ENCODE peak calls at places on chromosomes 3 and 15, in six cellular contexts. M, P, N, H, E and V are unnamed samples.

GRCh38 chr3:51311055-51311454 is 74.0 kb upstream of the MANF start:
- DNase-seq in M (peak; percentile 45), P (peak; percentile 23), N (peak; percentile 28), H (no peak), E (no peak), V (peak; percentile 28)

GRCh38 chr15:34610388-34610787 is 26.9 kb upstream of the GOLGA8B start:
- DNase-seq in M (no peak), P (no peak), N (peak; percentile 33), H (no peak), E (no peak), V (peak; percentile 30)

GRCh38 chr3:71063768-71064287 is 519.7 kb downstream of the FOXP1 start:
- DNase-seq in M (no peak), P (peak; percentile 53), N (no peak), H (no peak), E (peak; percentile 30), V (peak; percentile 63)

GRCh38 chr3:184588776-184589175 is 27.2 kb downstream of the EPHB3 start:
- DNase-seq in M (no peak), P (no peak), N (no peak), H (no peak), E (no peak), V (no peak)

GRCh38 chr3:196186661-196187573 is 24.3 kb downstream of the ZDHHC19 start:
- DNase-seq in M (no peak), P (no peak), N (peak; percentile 86), H (no peak), E (no peak), V (no peak)

GRCh38 chr3:101701696-101702634 is 15.4 kb upstream of the RPL24 start:
- DNase-seq in M (no peak), P (no peak), N (no peak), H (no peak), E (no peak), V (no peak)

GRCh38 chr15:70281261-70281810 is 183.6 kb upstream of the TLE3 start:
- DNase-seq in M (no peak), P (no peak), N (no peak), H (no peak), E (no peak), V (no peak)

GRCh38 chr15:40902605-40903561 is 8.6 kb downstream of the VPS18 start:
- DNase-seq in M (no peak), P (no peak), N (no peak), H (peak; percentile 60), E (peak; percentile 48), V (peak; percentile 42)

GRCh38 chr15:62109457-62109856 is 42.7 kb downstream of the C2CD4A start:
- DNase-seq in M (no peak), P (no peak), N (no peak), H (no peak), E (no peak), V (no peak)

GRCh38 chr15:90838066-90838465 is 30.3 kb upstream of the FURIN start:
- DNase-seq in M (no peak), P (no peak), N (peak; percentile 46), H (no peak), E (no peak), V (no peak)

GRCh38 chr15:70100495-70101331 is 3.0 kb upstream of the TLE3 start:
- DNase-seq in M (peak; percentile 39), P (peak; percentile 78), N (peak; percentile 69), H (peak; percentile 44), E (peak; percentile 39), V (peak; percentile 71)

GRCh38 chr15:64754663-64755426 is 20.5 kb downstream of the RBPMS2 start:
- DNase-seq in M (no peak), P (no peak), N (peak; percentile 41), H (no peak), E (no peak), V (no peak)

GRCh38 chr15:62208367-62208766 is 43.3 kb upstream of the C2CD4B start:
- DNase-seq in M (no peak), P (no peak), N (no peak), H (no peak), E (no peak), V (no peak)

DNA sequence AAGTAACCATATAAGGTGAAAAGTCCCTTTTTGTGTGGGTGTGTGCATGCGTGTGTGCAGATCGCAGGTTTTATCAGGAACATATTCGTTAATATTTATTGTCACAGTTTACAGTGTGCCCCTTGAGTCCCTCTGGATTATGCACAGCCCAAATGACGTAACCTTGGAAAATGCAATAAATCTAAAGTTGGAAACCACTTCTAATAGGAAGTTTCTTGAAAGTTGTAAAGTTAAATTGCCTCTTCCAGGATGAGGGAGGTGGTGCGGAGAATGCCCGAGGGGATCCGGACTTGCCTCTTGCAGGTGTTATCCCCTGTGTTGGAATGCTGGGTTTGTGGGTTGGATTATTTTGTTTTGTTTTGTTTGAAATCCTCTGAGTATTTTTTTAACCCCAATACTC is 143.3 kb downstream of the CMSS1 start:
- DNase-seq in M (no peak), P (no peak), N (no peak), H (no peak), E (no peak), V (peak; percentile 37)
- H3K4me3 ChIP-seq in M (no peak overlapping the region), P (peak overlapping the region; percentile 13), N (no peak overlapping the region), H (peak overlapping the region; percentile 0), E (no peak overlapping the region), V (no peak overlapping the region)

GRCh38 chr15:23823508-23823907 is 136.4 kb upstream of the NDN start:
- DNase-seq in M (no peak), P (no peak), N (no peak), H (no peak), E (no peak), V (no peak)
- TF ChIP-seq CTCF in M (no peak), P (no peak), N (no peak), H (no peak), E (no peak), V (no peak)

GRCh38 chr3:42829628-42830436 is 20.6 kb downstream of the ACKR2 start:
- DNase-seq in M (no peak), P (no peak), N (no peak), H (no peak), E (no peak), V (no peak)

GRCh38 chr3:42830437-42831320 is 21.4 kb downstream of the ACKR2 start:
- DNase-seq in M (no peak), P (peak; percentile 14), N (peak; percentile 13), H (no peak), E (no peak), V (peak; percentile 61)

GRCh38 chr3:42829083-42829627 is 19.9 kb downstream of the ACKR2 start:
- DNase-seq in M (no peak), P (no peak), N (no peak), H (no peak), E (no peak), V (no peak)

GRCh38 chr3:42827654-42828053 is 18.4 kb downstream of the ACKR2 start:
- DNase-seq in M (no peak), P (no peak), N (no peak), H (no peak), E (no peak), V (peak; percentile 61)

GRCh38 chr3:42831321-42831713 is 22.1 kb downstream of the ACKR2 start:
- DNase-seq in M (peak; percentile 36), P (peak; percentile 18), N (peak; percentile 80), H (peak; percentile 72), E (peak; percentile 43), V (peak; percentile 59)
- H3K4me3 ChIP-seq in M (no peak overlapping the region), P (no peak overlapping the region), N (no peak overlapping the region), H (no peak overlapping the region), E (no peak overlapping the region), V (no peak overlapping the region)

DNA sequence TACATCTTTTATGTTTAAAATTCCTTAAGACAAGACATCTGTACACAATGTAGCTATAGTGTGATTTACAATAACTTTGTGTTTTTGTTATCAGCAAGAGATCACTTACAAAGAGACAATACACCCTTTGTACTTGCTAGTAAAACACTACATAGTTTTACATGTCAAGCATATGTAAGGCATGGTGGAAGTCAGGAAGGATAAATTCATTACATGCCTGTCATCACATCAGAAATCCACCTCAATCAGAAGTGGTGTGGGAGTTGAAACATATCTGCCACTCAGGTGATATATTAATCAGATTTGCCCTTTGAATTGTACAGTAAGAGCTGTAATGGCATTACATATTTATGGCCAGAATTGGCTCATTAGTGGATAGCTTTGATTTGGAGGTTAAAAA is 95.5 kb downstream of the MBNL1 start:
- DNase-seq in M (no peak), P (no peak), N (no peak), H (no peak), E (no peak), V (no peak)
- TF ChIP-seq CTCF in M (no peak), P (no peak), N (no peak), H (no peak), E (no peak), V (no peak)

GRCh38 chr3:97872209-97873042 is 50.6 kb downstream of the CRYBG3 start:
- DNase-seq in M (peak; percentile 95), P (peak; percentile 98), N (no peak), H (no peak), E (no peak), V (peak; percentile 98)
- H3K4me3 ChIP-seq in M (no peak overlapping the region), P (peak overlapping the region; percentile 25), N (no peak overlapping the region), H (no peak overlapping the region), E (no peak overlapping the region), V (no peak overlapping the region)

DNA sequence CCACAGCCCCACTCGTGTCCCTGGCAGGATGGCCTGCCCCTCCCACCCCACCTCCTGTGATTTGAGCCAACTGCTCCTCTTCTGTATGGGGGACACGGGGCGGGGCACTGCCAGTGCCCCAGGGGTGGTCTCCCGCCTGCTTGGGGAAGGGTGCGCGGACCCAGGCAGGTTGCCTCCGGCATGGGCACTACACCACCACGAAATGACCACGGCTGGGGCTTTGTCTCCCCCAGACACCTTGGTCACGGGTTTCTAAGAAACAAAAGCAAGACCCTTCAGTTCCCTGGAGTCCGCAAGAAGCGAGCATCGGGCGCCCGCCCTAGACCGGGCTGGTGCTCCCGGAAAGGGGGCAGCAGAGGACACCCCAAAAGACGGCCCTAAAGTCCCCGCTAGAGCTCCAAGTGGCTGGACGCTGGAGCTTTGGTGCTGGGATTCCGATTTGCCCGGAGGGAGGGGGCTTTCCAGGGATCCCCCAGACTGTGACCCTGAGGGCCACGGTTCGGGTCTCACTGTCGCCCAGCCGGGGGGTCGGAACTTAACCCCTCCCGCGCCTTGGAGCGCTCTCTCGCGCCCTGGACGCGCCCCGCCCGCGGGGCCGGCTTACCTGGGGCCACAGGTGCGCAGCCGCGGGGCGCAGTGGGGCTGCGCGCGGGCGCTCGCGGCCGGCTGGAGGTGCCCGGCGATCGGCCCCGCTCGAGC is 219.5 kb upstream of the PRICKLE2 start:
- DNase-seq in M (no peak), P (no peak), N (no peak), H (no peak), E (no peak), V (no peak)
- TF ChIP-seq CTCF in M (no peak), P (no peak), N (no peak), H (no peak), E (no peak), V (no peak)

DNA sequence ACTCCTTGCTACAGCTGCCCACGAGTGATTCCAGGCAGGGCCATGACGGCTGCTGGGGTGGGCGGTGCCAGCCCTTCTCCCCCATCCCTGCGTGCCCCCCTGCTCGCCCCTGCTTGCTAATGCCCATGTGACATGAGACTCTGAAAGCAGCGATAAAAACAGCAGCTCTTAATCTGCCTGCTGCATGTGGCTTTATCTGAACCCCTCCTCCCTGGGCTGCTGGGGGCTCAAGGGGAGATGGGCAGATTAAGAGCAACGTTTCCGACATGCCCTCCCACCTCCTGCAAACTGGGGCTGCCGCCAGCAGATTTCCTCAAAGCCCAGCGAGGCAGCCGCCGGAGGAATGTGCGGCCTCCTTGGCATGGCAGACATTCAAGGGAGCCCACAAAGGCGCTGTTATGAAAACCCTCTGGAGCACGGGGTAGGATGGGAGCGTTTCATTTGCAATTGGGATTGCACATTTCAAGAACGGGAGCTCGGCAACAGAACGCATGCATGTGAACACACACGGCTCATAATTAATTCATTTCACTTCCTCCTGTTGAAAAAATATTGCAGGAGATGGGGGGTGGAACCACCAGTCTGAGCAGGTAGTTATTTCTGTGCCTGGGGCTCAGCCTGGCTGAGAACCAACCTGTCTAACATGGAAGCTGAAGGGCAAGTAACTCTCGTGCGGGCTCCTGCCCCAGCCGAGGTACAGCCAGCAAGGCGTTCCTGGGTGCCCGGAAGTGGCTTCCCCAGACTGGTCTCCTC is 504.2 kb upstream of the PROK2 start:
- DNase-seq in M (peak; percentile 78), P (peak; percentile 88), N (peak; percentile 36), H (no peak), E (no peak), V (no peak)
- H3K4me3 ChIP-seq in M (peak overlapping the region; percentile 7), P (peak overlapping the region; percentile 11), N (no peak overlapping the region), H (peak overlapping the region; percentile 23), E (peak overlapping the region; percentile 53), V (no peak overlapping the region)